ENCODE peak calls at places on chromosomes 5 and 9, in four cellular contexts. One of them, this sample, is unnamed.

GRCh38 chr5:79042188-79042587 is 27.3 kb downstream of the DMGDH start:
- DNase-seq in progenitor cell of endocrine pancreas: no peak
- DNase-seq in T-helper 2 cell treated with Interferon-gamma antibody and Interleukin-4, amounts not matched to agents 5 μg/mL and 100 μg/mL, for 36 hours: no peak
- DNase-seq in NAMALWA: no peak
- DNase-seq in this sample: no peak

GRCh38 chr5:135890867-135891266 is 4.8 kb downstream of the IL9 start:
- DNase-seq in progenitor cell of endocrine pancreas: no peak
- DNase-seq in T-helper 2 cell treated with Interferon-gamma antibody and Interleukin-4, amounts not matched to agents 5 μg/mL and 100 μg/mL, for 36 hours: peak
- DNase-seq in NAMALWA: peak
- DNase-seq in this sample: no peak

GRCh38 chr5:8458038-8458383 is 589.1 kb downstream of the MTRR start:
- DNase-seq in progenitor cell of endocrine pancreas: no peak
- DNase-seq in NAMALWA: no peak
- DNase-seq in T-helper 2 cell treated with Interferon-gamma antibody and Interleukin-4, amounts not matched to agents 5 μg/mL and 100 μg/mL, for 36 hours: no peak
- DNase-seq in this sample: no peak

GRCh38 chr9:14962193-14962899 is 52.1 kb upstream of the FREM1 start:
- DNase-seq in progenitor cell of endocrine pancreas: no peak
- DNase-seq in T-helper 2 cell treated with Interferon-gamma antibody and Interleukin-4, amounts not matched to agents 5 μg/mL and 100 μg/mL, for 36 hours: no peak
- DNase-seq in NAMALWA: no peak
- DNase-seq in this sample: no peak

GRCh38 chr5:53542917-53543316 is 17.5 kb upstream of the NDUFS4 start:
- DNase-seq in NAMALWA: no peak
- DNase-seq in T-helper 2 cell treated with Interferon-gamma antibody and Interleukin-4, amounts not matched to agents 5 μg/mL and 100 μg/mL, for 36 hours: no peak
- DNase-seq in progenitor cell of endocrine pancreas: no peak
- DNase-seq in this sample: no peak

GRCh38 chr5:157994906-157995519 is 136.1 kb upstream of the CLINT1 start:
- DNase-seq in NAMALWA: peak
- DNase-seq in progenitor cell of endocrine pancreas: peak
- DNase-seq in T-helper 2 cell treated with Interferon-gamma antibody and Interleukin-4, amounts not matched to agents 5 μg/mL and 100 μg/mL, for 36 hours: peak
- DNase-seq in this sample: peak

GRCh38 chr9:128685636-128686489 is 3.2 kb upstream of the SET start:
- DNase-seq in progenitor cell of endocrine pancreas: no peak
- DNase-seq in NAMALWA: peak
- DNase-seq in T-helper 2 cell treated with Interferon-gamma antibody and Interleukin-4, amounts not matched to agents 5 μg/mL and 100 μg/mL, for 36 hours: peak
- DNase-seq in this sample: no peak

GRCh38 chr9:88965473-88965872 is 25.8 kb upstream of the S1PR3 start:
- DNase-seq in T-helper 2 cell treated with Interferon-gamma antibody and Interleukin-4, amounts not matched to agents 5 μg/mL and 100 μg/mL, for 36 hours: no peak
- DNase-seq in progenitor cell of endocrine pancreas: no peak
- DNase-seq in NAMALWA: no peak
- DNase-seq in this sample: no peak

GRCh38 chr5:169527863-169528262 is 55.7 kb upstream of the SPDL1 start:
- DNase-seq in progenitor cell of endocrine pancreas: no peak
- DNase-seq in T-helper 2 cell treated with Interferon-gamma antibody and Interleukin-4, amounts not matched to agents 5 μg/mL and 100 μg/mL, for 36 hours: no peak
- DNase-seq in NAMALWA: no peak
- DNase-seq in this sample: no peak

GRCh38 chr5:96259211-96259772 is 173.8 kb downstream of the PCSK1 start:
- DNase-seq in T-helper 2 cell treated with Interferon-gamma antibody and Interleukin-4, amounts not matched to agents 5 μg/mL and 100 μg/mL, for 36 hours: no peak
- DNase-seq in NAMALWA: peak
- DNase-seq in progenitor cell of endocrine pancreas: no peak
- DNase-seq in this sample: no peak

This sample was measured in NCI-H2227 treated with DMSO at 0.1 percent for 48 hours.